ENCODE peak calls at places on chromosomes 6 and 20, in nine cellular contexts. One of them, this sample, is unnamed.
A peak's percentile ranks its signal among the peaks of the same experiment; 100 is the strongest.

GRCh38 chr6:134379086-134379485 is 61.2 kb upstream of the SGK1 start:
- DNase-seq in BE2C: no peak
- DNase-seq in A549: no peak
- DNase-seq in GM13977: peak; percentile 36
- DNase-seq in cardiac muscle cell: no peak
- DNase-seq in AG09319: no peak
- DNase-seq in progenitor cell of endocrine pancreas: peak; percentile 59
- DNase-seq in RWPE1: peak; percentile 60
- DNase-seq in mammary epithelial cell: peak; percentile 97
- DNase-seq in this sample: no peak

GRCh38 chr20:10611357-10611756 is 62.4 kb downstream of the JAG1 start:
- DNase-seq in BE2C: peak; percentile 60
- DNase-seq in A549: peak; percentile 58
- DNase-seq in GM13977: peak; percentile 31
- DNase-seq in cardiac muscle cell: peak; percentile 65
- DNase-seq in AG09319: no peak
- DNase-seq in progenitor cell of endocrine pancreas: no peak
- DNase-seq in RWPE1: no peak
- DNase-seq in mammary epithelial cell: peak; percentile 57
- DNase-seq in this sample: peak; percentile 69

GRCh38 chr6:108781419-108782110 is 66.7 kb upstream of the ARMC2 start:
- DNase-seq in BE2C: no peak
- DNase-seq in A549: no peak
- DNase-seq in GM13977: no peak
- DNase-seq in cardiac muscle cell: no peak
- DNase-seq in AG09319: no peak
- DNase-seq in progenitor cell of endocrine pancreas: no peak
- DNase-seq in RWPE1: peak; percentile 13
- DNase-seq in mammary epithelial cell: peak; percentile 17
- DNase-seq in this sample: peak; percentile 8

GRCh38 chr6:27188206-27188884 is 59.2 kb upstream of the PRSS16 start:
- DNase-seq in BE2C: peak; percentile 53
- DNase-seq in A549: peak; percentile 58
- DNase-seq in GM13977: peak; percentile 74
- DNase-seq in cardiac muscle cell: peak; percentile 87
- DNase-seq in AG09319: peak; percentile 43
- DNase-seq in progenitor cell of endocrine pancreas: peak; percentile 46
- DNase-seq in RWPE1: peak; percentile 70
- DNase-seq in mammary epithelial cell: peak; percentile 78
- DNase-seq in this sample: peak; percentile 83

GRCh38 chr6:73746776-73747175 is 50.8 kb downstream of the CD109 start:
- DNase-seq in BE2C: no peak
- DNase-seq in A549: no peak
- DNase-seq in GM13977: no peak
- DNase-seq in cardiac muscle cell: peak; percentile 61
- DNase-seq in AG09319: no peak
- DNase-seq in progenitor cell of endocrine pancreas: no peak
- DNase-seq in RWPE1: no peak
- DNase-seq in mammary epithelial cell: no peak
- DNase-seq in this sample: no peak

GRCh38 chr20:59583428-59584277 is 20.7 kb upstream of the PHACTR3 start:
- DNase-seq in BE2C: no peak
- DNase-seq in A549: no peak
- DNase-seq in GM13977: no peak
- DNase-seq in cardiac muscle cell: peak; percentile 40
- DNase-seq in AG09319: no peak
- DNase-seq in progenitor cell of endocrine pancreas: no peak
- DNase-seq in RWPE1: no peak
- DNase-seq in mammary epithelial cell: no peak
- DNase-seq in this sample: peak; percentile 47

GRCh38 chr6:87407531-87407895 is 259 bp upstream of the CFAP206 start:
- DNase-seq in BE2C: no peak
- DNase-seq in A549: no peak
- DNase-seq in GM13977: peak; percentile 19
- DNase-seq in cardiac muscle cell: peak; percentile 57
- DNase-seq in AG09319: no peak
- DNase-seq in progenitor cell of endocrine pancreas: no peak
- DNase-seq in RWPE1: no peak
- DNase-seq in mammary epithelial cell: no peak
- DNase-seq in this sample: no peak

GRCh38 chr20:7911586-7912330 is 28.5 kb downstream of the HAO1 start:
- DNase-seq in BE2C: no peak
- DNase-seq in A549: no peak
- DNase-seq in GM13977: no peak
- DNase-seq in cardiac muscle cell: peak; percentile 18
- DNase-seq in AG09319: no peak
- DNase-seq in progenitor cell of endocrine pancreas: no peak
- DNase-seq in RWPE1: no peak
- DNase-seq in mammary epithelial cell: peak; percentile 81
- DNase-seq in this sample: no peak

GRCh38 chr6:136609878-136610706 is 59.9 kb upstream of the MAP7 start:
- DNase-seq in BE2C: no peak
- DNase-seq in A549: peak; percentile 96
- DNase-seq in GM13977: no peak
- DNase-seq in cardiac muscle cell: peak; percentile 98
- DNase-seq in AG09319: peak; percentile 98
- DNase-seq in progenitor cell of endocrine pancreas: no peak
- DNase-seq in RWPE1: peak; percentile 95
- DNase-seq in mammary epithelial cell: peak; percentile 99
- DNase-seq in this sample: peak; percentile 99

GRCh38 chr6:145539831-145540230 is 195.5 kb downstream of the EPM2A start:
- DNase-seq in BE2C: no peak
- DNase-seq in A549: no peak
- DNase-seq in GM13977: no peak
- DNase-seq in cardiac muscle cell: peak; percentile 29
- DNase-seq in AG09319: no peak
- DNase-seq in progenitor cell of endocrine pancreas: no peak
- DNase-seq in RWPE1: peak; percentile 34
- DNase-seq in mammary epithelial cell: peak; percentile 84
- DNase-seq in this sample: peak; percentile 86

GRCh38 chr6:147508073-147508870 is at the start of gene SAMD5:
- DNase-seq in BE2C: peak; percentile 58
- DNase-seq in A549: peak; percentile 62
- DNase-seq in GM13977: peak; percentile 68
- DNase-seq in cardiac muscle cell: peak; percentile 74
- DNase-seq in AG09319: peak; percentile 14
- DNase-seq in progenitor cell of endocrine pancreas: peak; percentile 53
- DNase-seq in RWPE1: peak; percentile 69
- DNase-seq in mammary epithelial cell: peak; percentile 75
- DNase-seq in this sample: peak; percentile 77

GRCh38 chr6:105318660-105319059 is 84.2 kb downstream of the PREP start:
- DNase-seq in BE2C: no peak
- DNase-seq in A549: no peak
- DNase-seq in GM13977: no peak
- DNase-seq in cardiac muscle cell: peak; percentile 50
- DNase-seq in AG09319: no peak
- DNase-seq in progenitor cell of endocrine pancreas: no peak
- DNase-seq in RWPE1: peak; percentile 67
- DNase-seq in mammary epithelial cell: peak; percentile 85
- DNase-seq in this sample: peak; percentile 88

GRCh38 chr6:105319331-105319730 is 83.6 kb downstream of the PREP start:
- DNase-seq in BE2C: no peak
- DNase-seq in A549: no peak
- DNase-seq in GM13977: no peak
- DNase-seq in cardiac muscle cell: peak; percentile 13
- DNase-seq in AG09319: no peak
- DNase-seq in progenitor cell of endocrine pancreas: no peak
- DNase-seq in RWPE1: no peak
- DNase-seq in mammary epithelial cell: peak; percentile 68
- DNase-seq in this sample: peak; percentile 56

GRCh38 chr6:105320766-105321165 is 82.1 kb downstream of the PREP start:
- DNase-seq in BE2C: no peak
- DNase-seq in A549: no peak
- DNase-seq in GM13977: no peak
- DNase-seq in cardiac muscle cell: no peak
- DNase-seq in AG09319: no peak
- DNase-seq in progenitor cell of endocrine pancreas: no peak
- DNase-seq in RWPE1: no peak
- DNase-seq in mammary epithelial cell: no peak
- DNase-seq in this sample: no peak

GRCh38 chr6:105321207-105321606 is 81.7 kb downstream of the PREP start:
- DNase-seq in BE2C: no peak
- DNase-seq in A549: no peak
- DNase-seq in GM13977: no peak
- DNase-seq in cardiac muscle cell: no peak
- DNase-seq in AG09319: no peak
- DNase-seq in progenitor cell of endocrine pancreas: no peak
- DNase-seq in RWPE1: no peak
- DNase-seq in mammary epithelial cell: no peak
- DNase-seq in this sample: no peak

DNA sequence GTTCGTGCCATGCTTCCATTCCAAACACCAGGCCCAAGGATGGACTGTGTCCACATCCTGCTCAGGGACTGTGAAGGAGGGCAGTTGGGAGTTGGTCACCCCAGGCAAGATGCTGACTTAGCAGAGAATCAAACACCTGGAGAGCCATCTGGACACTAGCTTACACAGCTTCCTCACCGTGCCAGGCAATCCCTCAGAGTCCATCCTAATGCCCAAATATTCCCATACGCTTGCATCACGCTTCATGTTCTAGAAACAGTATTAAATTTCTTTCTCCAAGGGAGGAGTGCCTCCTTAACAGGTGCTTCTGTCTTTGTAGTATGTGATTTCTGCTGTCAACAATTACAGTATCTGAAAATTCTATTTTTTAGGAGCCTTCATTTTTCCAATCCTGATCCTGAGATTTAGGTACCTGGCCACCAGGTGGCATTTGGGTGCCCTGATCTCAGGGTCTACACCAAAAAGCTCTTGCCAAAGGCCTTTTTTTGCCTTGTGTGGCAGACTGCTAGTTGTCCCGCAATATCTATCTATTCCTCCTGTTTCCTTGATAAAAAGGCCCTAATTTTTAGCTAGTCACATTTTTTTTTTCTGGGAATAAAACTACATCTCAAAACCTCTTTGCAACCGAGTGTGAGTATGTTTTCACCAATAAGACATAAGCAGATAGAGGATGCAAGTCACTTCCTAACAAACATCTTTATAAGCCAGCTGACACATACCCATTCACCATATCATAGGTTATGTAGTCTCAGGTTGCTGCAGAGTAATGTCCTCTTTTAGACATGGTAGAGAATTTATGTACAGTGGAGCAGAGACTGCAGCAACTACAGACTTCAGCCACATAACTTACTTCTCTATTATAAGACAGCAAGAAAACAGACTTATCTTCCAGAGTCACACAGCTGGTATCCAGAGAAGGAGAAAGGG is 85.0 kb downstream of the PREP start:
- DNase-seq in BE2C: no peak
- DNase-seq in A549: no peak
- DNase-seq in GM13977: no peak
- DNase-seq in cardiac muscle cell: no peak
- DNase-seq in AG09319: no peak
- DNase-seq in progenitor cell of endocrine pancreas: no peak
- DNase-seq in RWPE1: no peak
- DNase-seq in mammary epithelial cell: no peak
- DNase-seq in this sample: peak; percentile 44
- TF ChIP-seq CTCF in BE2C: peak; percentile 55
- TF ChIP-seq CTCF in A549: peak; percentile 43
- TF ChIP-seq CTCF in GM13977: peak; percentile 30
- TF ChIP-seq CTCF in cardiac muscle cell: peak; percentile 23
- TF ChIP-seq CTCF in AG09319: peak; percentile 17
- TF ChIP-seq CTCF in progenitor cell of endocrine pancreas: peak; percentile 63
- TF ChIP-seq CTCF in RWPE1: peak; percentile 42
- TF ChIP-seq CTCF in mammary epithelial cell: peak; percentile 62
- TF ChIP-seq CTCF in this sample: peak; percentile 26

DNA sequence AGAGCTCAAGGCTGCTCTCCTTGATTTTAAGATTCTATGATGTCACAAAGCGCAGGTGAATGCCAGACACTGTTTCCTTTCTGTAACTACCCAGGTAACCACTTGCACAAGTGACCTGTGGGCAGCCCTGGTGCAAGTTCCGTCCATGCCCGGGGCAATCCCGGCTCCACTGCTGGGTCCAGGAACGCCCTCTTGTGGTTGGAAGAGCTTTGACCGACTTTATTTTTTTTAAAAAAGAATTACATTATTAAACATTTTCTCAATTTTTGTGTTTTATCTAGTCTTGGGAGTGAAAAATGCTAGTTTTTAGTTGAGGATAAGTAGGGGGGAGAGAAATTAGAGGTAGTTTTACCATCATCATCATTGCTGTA is 695.2 kb downstream of the QKI start:
- DNase-seq in BE2C: peak; percentile 28
- DNase-seq in A549: no peak
- DNase-seq in GM13977: no peak
- DNase-seq in cardiac muscle cell: peak; percentile 63
- DNase-seq in AG09319: no peak
- DNase-seq in progenitor cell of endocrine pancreas: no peak
- DNase-seq in RWPE1: no peak
- DNase-seq in mammary epithelial cell: no peak
- DNase-seq in this sample: peak; percentile 59
- TF ChIP-seq CTCF in BE2C: peak; percentile 56
- TF ChIP-seq CTCF in A549: peak; percentile 12
- TF ChIP-seq CTCF in GM13977: peak; percentile 33
- TF ChIP-seq CTCF in cardiac muscle cell: peak; percentile 71
- TF ChIP-seq CTCF in AG09319: no peak
- TF ChIP-seq CTCF in progenitor cell of endocrine pancreas: peak; percentile 57
- TF ChIP-seq CTCF in RWPE1: peak; percentile 45
- TF ChIP-seq CTCF in mammary epithelial cell: no peak
- TF ChIP-seq CTCF in this sample: peak; percentile 77

DNA sequence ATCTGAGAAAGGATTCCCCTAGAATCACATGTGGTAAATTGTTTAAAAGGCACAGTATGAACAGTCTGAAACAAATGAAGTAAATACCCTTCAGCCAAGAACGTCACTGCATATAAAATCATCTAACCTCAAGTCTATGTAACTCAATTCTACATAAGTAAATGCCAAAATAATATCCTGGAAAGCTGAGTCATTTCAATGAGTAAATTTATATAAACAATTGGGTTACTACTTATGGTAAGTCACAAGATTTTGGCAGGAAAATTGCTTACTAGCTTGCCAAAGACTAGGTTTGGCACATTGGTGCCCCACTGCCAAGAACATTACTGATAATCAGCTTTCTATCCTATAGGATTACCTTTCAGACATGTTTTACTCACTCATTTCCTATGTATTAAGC is 8.4 kb downstream of the GMDS start:
- DNase-seq in BE2C: no peak
- DNase-seq in A549: no peak
- DNase-seq in GM13977: no peak
- DNase-seq in cardiac muscle cell: peak; percentile 74
- DNase-seq in AG09319: peak; percentile 77
- DNase-seq in progenitor cell of endocrine pancreas: no peak
- DNase-seq in RWPE1: peak; percentile 56
- DNase-seq in mammary epithelial cell: peak; percentile 88
- DNase-seq in this sample: peak; percentile 96
- TF ChIP-seq CTCF in BE2C: no peak
- TF ChIP-seq CTCF in A549: no peak
- TF ChIP-seq CTCF in GM13977: no peak
- TF ChIP-seq CTCF in cardiac muscle cell: no peak
- TF ChIP-seq CTCF in AG09319: no peak
- TF ChIP-seq CTCF in progenitor cell of endocrine pancreas: no peak
- TF ChIP-seq CTCF in RWPE1: no peak
- TF ChIP-seq CTCF in mammary epithelial cell: no peak
- TF ChIP-seq CTCF in this sample: no peak

GRCh38 chr6:23003671-23004598 is 434.6 kb downstream of the HDGFL1 start:
- DNase-seq in BE2C: peak; percentile 38
- DNase-seq in A549: no peak
- DNase-seq in GM13977: no peak
- DNase-seq in cardiac muscle cell: peak; percentile 76
- DNase-seq in AG09319: peak; percentile 92
- DNase-seq in progenitor cell of endocrine pancreas: no peak
- DNase-seq in RWPE1: no peak
- DNase-seq in mammary epithelial cell: no peak
- DNase-seq in this sample: no peak

GRCh38 chr6:23002044-23002619 is 432.8 kb downstream of the HDGFL1 start:
- DNase-seq in BE2C: no peak
- DNase-seq in A549: no peak
- DNase-seq in GM13977: no peak
- DNase-seq in cardiac muscle cell: no peak
- DNase-seq in AG09319: no peak
- DNase-seq in progenitor cell of endocrine pancreas: no peak
- DNase-seq in RWPE1: no peak
- DNase-seq in mammary epithelial cell: no peak
- DNase-seq in this sample: no peak

GRCh38 chr6:23006656-23007055 is 437.3 kb downstream of the HDGFL1 start:
- DNase-seq in BE2C: no peak
- DNase-seq in A549: no peak
- DNase-seq in GM13977: no peak
- DNase-seq in cardiac muscle cell: no peak
- DNase-seq in AG09319: peak; percentile 80
- DNase-seq in progenitor cell of endocrine pancreas: no peak
- DNase-seq in RWPE1: no peak
- DNase-seq in mammary epithelial cell: no peak
- DNase-seq in this sample: no peak
- TF ChIP-seq CTCF in BE2C: no peak
- TF ChIP-seq CTCF in A549: no peak
- TF ChIP-seq CTCF in GM13977: no peak
- TF ChIP-seq CTCF in cardiac muscle cell: no peak
- TF ChIP-seq CTCF in AG09319: no peak
- TF ChIP-seq CTCF in progenitor cell of endocrine pancreas: no peak
- TF ChIP-seq CTCF in RWPE1: no peak
- TF ChIP-seq CTCF in mammary epithelial cell: no peak
- TF ChIP-seq CTCF in this sample: no peak